ENCODE peak calls at places on chromosomes 7 and 10, in six cellular contexts. One of them, this sample, is unnamed. For H3K27me3, the result is how much of the 10 kb centered on the place peaks cover.

GRCh38 chr7:2870471-2870941 is 26.4 kb upstream of the GNA12 start:
- DNase-seq in IMR-90: peak
- DNase-seq in right lobe of liver: peak
- DNase-seq in uterus: peak
- DNase-seq in stomach: peak
- DNase-seq in heart left ventricle: peak
- DNase-seq in this sample: peak

GRCh38 chr10:104657458-104657857 is 16.4 kb downstream of the SORCS3 start:
- DNase-seq in heart left ventricle: no peak
- DNase-seq in stomach: no peak
- DNase-seq in uterus: no peak
- DNase-seq in IMR-90: no peak
- DNase-seq in right lobe of liver: no peak
- DNase-seq in this sample: no peak

GRCh38 chr10:6918305-6918704 is 338.2 kb upstream of the PRKCQ start:
- DNase-seq in IMR-90: no peak
- DNase-seq in uterus: peak
- DNase-seq in heart left ventricle: peak
- DNase-seq in stomach: peak
- DNase-seq in right lobe of liver: no peak
- DNase-seq in this sample: peak

GRCh38 chr10:43069597-43069996 is 7.3 kb upstream of the RET start:
- DNase-seq in right lobe of liver: no peak
- DNase-seq in stomach: no peak
- DNase-seq in IMR-90: no peak
- DNase-seq in heart left ventricle: no peak
- DNase-seq in uterus: no peak
- DNase-seq in this sample: no peak

GRCh38 chr7:107867858-107868466 is 23.0 kb upstream of the DLD start:
- DNase-seq in right lobe of liver: no peak
- DNase-seq in IMR-90: no peak
- DNase-seq in heart left ventricle: no peak
- DNase-seq in uterus: no peak
- DNase-seq in stomach: no peak
- DNase-seq in this sample: no peak

GRCh38 chr7:43520201-43520600 is 62.7 kb upstream of the STK17A start:
- DNase-seq in stomach: no peak
- DNase-seq in uterus: no peak
- DNase-seq in heart left ventricle: no peak
- DNase-seq in right lobe of liver: no peak
- DNase-seq in IMR-90: no peak
- DNase-seq in this sample: peak

GRCh38 chr10:13375791-13376190 is 27.7 kb upstream of the SEPHS1 start:
- DNase-seq in heart left ventricle: no peak
- DNase-seq in IMR-90: no peak
- DNase-seq in stomach: no peak
- DNase-seq in uterus: no peak
- DNase-seq in right lobe of liver: no peak
- DNase-seq in this sample: no peak

GRCh38 chr10:110670335-110670734 is 26.2 kb downstream of the RBM20 start:
- DNase-seq in stomach: no peak
- DNase-seq in heart left ventricle: no peak
- DNase-seq in uterus: no peak
- DNase-seq in IMR-90: no peak
- DNase-seq in right lobe of liver: no peak
- DNase-seq in this sample: no peak

GRCh38 chr7:99733448-99733847 is 1.5 kb downstream of the CYP3A7 start:
- DNase-seq in right lobe of liver: no peak
- DNase-seq in IMR-90: no peak
- DNase-seq in uterus: no peak
- DNase-seq in heart left ventricle: no peak
- DNase-seq in stomach: no peak
- DNase-seq in this sample: peak

GRCh38 chr7:133945497-133945896 is 181.6 kb upstream of the LRGUK start:
- DNase-seq in IMR-90: no peak
- DNase-seq in right lobe of liver: no peak
- DNase-seq in stomach: no peak
- DNase-seq in uterus: no peak
- DNase-seq in heart left ventricle: no peak
- DNase-seq in this sample: no peak

GRCh38 chr10:97367126-97367649 is 32.7 kb upstream of the FRAT2 start:
- DNase-seq in IMR-90: no peak
- DNase-seq in stomach: no peak
- DNase-seq in uterus: no peak
- DNase-seq in heart left ventricle: no peak
- DNase-seq in right lobe of liver: no peak
- DNase-seq in this sample: no peak

GRCh38 chr10:89929282-89930026 is 228.1 kb downstream of the KIF20B start:
- DNase-seq in right lobe of liver: no peak
- DNase-seq in IMR-90: no peak
- DNase-seq in uterus: no peak
- DNase-seq in heart left ventricle: no peak
- DNase-seq in stomach: no peak
- DNase-seq in this sample: no peak

GRCh38 chr7:6268909-6269306 is 3.5 kb downstream of the CYTH3 start:
- DNase-seq in stomach: peak
- DNase-seq in right lobe of liver: no peak
- DNase-seq in uterus: no peak
- DNase-seq in heart left ventricle: peak
- DNase-seq in IMR-90: no peak
- DNase-seq in this sample: no peak

GRCh38 chr7:70571403-70571911 is 560.5 kb upstream of the GALNT17 start:
- DNase-seq in IMR-90: peak
- DNase-seq in uterus: no peak
- DNase-seq in right lobe of liver: no peak
- DNase-seq in heart left ventricle: no peak
- DNase-seq in stomach: peak
- DNase-seq in this sample: no peak

GRCh38 chr7:152411389-152411788 is 24.4 kb downstream of the KMT2C start:
- DNase-seq in stomach: no peak
- DNase-seq in heart left ventricle: no peak
- DNase-seq in IMR-90: no peak
- DNase-seq in uterus: no peak
- DNase-seq in right lobe of liver: no peak
- DNase-seq in this sample: no peak

GRCh38 chr7:379456-380225 is 89.7 kb downstream of the FOXL3 start:
- DNase-seq in IMR-90: no peak
- DNase-seq in uterus: peak
- DNase-seq in stomach: peak
- DNase-seq in heart left ventricle: peak
- DNase-seq in right lobe of liver: peak
- DNase-seq in this sample: no peak

GRCh38 chr7:90391488-90391887 is 11.8 kb upstream of the CLDN12 start:
- DNase-seq in heart left ventricle: no peak
- DNase-seq in stomach: no peak
- DNase-seq in uterus: no peak
- DNase-seq in right lobe of liver: no peak
- DNase-seq in IMR-90: no peak
- DNase-seq in this sample: no peak

GRCh38 chr10:102672822-102673200 is 28.5 kb downstream of the TRIM8 start:
- DNase-seq in IMR-90: no peak
- DNase-seq in uterus: no peak
- DNase-seq in right lobe of liver: no peak
- DNase-seq in stomach: no peak
- DNase-seq in heart left ventricle: no peak
- DNase-seq in this sample: no peak

GRCh38 chr10:102670871-102671434 is 26.7 kb downstream of the TRIM8 start:
- DNase-seq in IMR-90: no peak
- DNase-seq in stomach: no peak
- DNase-seq in uterus: no peak
- DNase-seq in heart left ventricle: no peak
- DNase-seq in right lobe of liver: no peak
- DNase-seq in this sample: no peak

GRCh38 chr10:102670065-102670400 is 25.8 kb downstream of the TRIM8 start:
- DNase-seq in heart left ventricle: no peak
- DNase-seq in uterus: no peak
- DNase-seq in stomach: no peak
- DNase-seq in IMR-90: no peak
- DNase-seq in right lobe of liver: no peak
- DNase-seq in this sample: no peak

GRCh38 chr10:102668312-102669110 is 24.2 kb downstream of the TRIM8 start:
- DNase-seq in right lobe of liver: no peak
- DNase-seq in uterus: no peak
- DNase-seq in heart left ventricle: no peak
- DNase-seq in stomach: no peak
- DNase-seq in IMR-90: no peak
- DNase-seq in this sample: no peak

GRCh38 chr10:102669206-102670064 is 25.2 kb downstream of the TRIM8 start:
- DNase-seq in stomach: peak
- DNase-seq in uterus: no peak
- DNase-seq in right lobe of liver: no peak
- DNase-seq in IMR-90: peak
- DNase-seq in heart left ventricle: peak
- DNase-seq in this sample: peak
- TF ChIP-seq POLR2A in stomach: no peak
- TF ChIP-seq POLR2A in uterus: no peak
- TF ChIP-seq POLR2A in right lobe of liver: no peak
- TF ChIP-seq POLR2A in IMR-90: no peak
- TF ChIP-seq POLR2A in heart left ventricle: peak
- TF ChIP-seq POLR2A in this sample: no peak

GRCh38 chr7:143448429-143448828 is 5.2 kb downstream of the TAS2R60 start:
- DNase-seq in uterus: no peak
- DNase-seq in IMR-90: no peak
- DNase-seq in stomach: no peak
- DNase-seq in heart left ventricle: no peak
- DNase-seq in right lobe of liver: no peak
- DNase-seq in this sample: no peak
- H3K27me3 ChIP-seq in uterus: under half
- H3K27me3 ChIP-seq in IMR-90: under half
- H3K27me3 ChIP-seq in stomach: under half
- H3K27me3 ChIP-seq in heart left ventricle: under half
- H3K27me3 ChIP-seq in right lobe of liver: under half
- H3K27me3 ChIP-seq in this sample: under half

DNA sequence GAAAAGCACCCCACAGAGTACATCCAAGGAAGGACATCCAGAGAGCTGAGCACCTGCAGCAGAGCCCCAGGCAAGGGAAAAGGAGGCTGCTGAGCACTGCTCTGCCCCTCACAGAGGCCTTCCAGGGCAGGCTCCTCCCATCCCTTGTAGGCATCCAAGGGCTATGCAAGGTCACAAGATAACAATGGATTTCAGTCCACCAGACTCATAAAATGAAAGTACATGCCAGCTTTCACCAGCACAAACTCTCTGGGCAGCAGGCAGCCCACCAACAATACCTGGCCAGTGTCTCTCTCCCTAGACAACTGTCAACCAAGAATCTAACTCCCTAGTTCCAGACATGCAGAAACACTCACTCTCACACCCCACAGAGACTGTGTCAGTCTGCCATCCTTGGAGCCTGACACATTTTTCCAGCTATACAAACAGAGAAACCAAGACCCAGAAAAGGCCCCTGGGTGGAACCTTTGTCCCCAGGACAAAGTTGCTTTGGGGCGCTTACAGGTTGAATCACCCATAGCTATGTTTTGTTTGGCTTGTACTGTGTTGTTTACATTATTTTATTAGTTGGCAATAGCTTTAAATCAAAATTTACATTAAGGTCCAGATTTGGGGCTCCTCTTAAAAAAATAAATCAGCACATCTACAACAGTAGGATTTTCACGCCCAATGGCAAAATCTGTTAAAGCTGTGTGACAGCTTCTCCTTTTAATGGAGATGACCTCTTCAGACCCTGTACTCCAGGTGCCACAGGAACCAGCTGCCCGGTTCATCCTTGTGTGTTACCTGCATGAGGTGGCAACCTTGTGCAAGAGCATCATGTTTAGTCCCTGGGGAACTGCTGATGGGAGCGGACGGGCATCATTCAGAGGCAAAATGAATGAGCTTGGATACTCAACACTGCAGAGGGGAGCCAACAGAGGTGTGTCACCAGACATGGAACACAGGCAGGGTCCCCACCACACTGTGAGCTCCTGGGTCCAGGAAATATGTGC is 5.2 kb downstream of the GRID1 start:
- DNase-seq in stomach: no peak
- DNase-seq in right lobe of liver: peak
- DNase-seq in uterus: no peak
- DNase-seq in heart left ventricle: peak
- DNase-seq in IMR-90: no peak
- DNase-seq in this sample: no peak
- H3K27ac ChIP-seq in stomach: no peak
- H3K27ac ChIP-seq in right lobe of liver: no peak
- H3K27ac ChIP-seq in uterus: no peak
- H3K27ac ChIP-seq in heart left ventricle: peak
- H3K27ac ChIP-seq in IMR-90: no peak
- H3K27ac ChIP-seq in this sample: no peak

GRCh38 chr7:78020874-78021249 is 222.3 kb downstream of the PHTF2 start:
- DNase-seq in IMR-90: no peak
- DNase-seq in right lobe of liver: no peak
- DNase-seq in uterus: no peak
- DNase-seq in heart left ventricle: no peak
- DNase-seq in stomach: no peak
- DNase-seq in this sample: no peak
- TF ChIP-seq POLR2A in IMR-90: no peak
- TF ChIP-seq POLR2A in right lobe of liver: no peak
- TF ChIP-seq POLR2A in uterus: no peak
- TF ChIP-seq POLR2A in heart left ventricle: no peak
- TF ChIP-seq POLR2A in stomach: no peak
- TF ChIP-seq POLR2A in this sample: no peak

DNA sequence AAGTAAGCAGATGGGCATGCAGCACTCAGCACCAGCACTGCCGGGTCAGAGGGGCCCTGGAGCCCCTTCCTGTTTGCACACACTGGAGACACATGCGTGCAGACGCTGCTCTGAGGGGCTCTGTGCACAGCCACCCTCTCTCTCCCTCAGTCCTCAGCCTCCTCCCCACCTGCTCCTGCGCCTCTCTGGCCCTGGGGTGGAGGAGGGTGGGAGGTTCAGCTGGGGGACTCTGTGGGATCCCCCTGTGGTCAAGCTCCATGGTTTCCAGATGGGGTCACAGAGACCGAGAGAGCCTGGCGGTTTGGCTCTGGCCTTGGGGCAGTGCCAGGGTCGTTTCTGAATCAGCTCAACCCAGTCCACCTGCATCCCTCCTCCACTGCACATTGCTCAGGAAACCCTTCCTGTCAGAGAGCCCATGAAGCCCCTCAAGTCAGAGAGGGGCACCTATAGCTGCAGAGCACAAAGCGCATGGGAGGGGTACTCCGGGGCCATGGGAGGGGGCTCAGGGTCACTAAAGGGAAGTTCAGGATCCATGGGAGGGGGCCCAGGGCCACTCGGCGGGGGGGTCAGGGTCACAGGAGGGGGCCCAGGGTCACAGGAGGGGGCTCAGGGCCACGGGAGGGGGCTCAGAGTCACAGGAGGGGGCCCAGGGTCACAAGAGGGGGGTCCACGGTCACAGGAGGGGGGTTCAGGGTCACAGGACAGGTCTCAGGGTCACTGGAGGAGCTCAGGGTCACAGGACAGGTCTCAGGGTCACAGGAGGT is 161.7 kb downstream of the ADARB2 start:
- DNase-seq in stomach: no peak
- DNase-seq in IMR-90: no peak
- DNase-seq in right lobe of liver: peak
- DNase-seq in heart left ventricle: no peak
- DNase-seq in uterus: no peak
- DNase-seq in this sample: no peak
- H3K27me3 ChIP-seq in stomach: under half
- H3K27me3 ChIP-seq in IMR-90: under half
- H3K27me3 ChIP-seq in right lobe of liver: under half
- H3K27me3 ChIP-seq in heart left ventricle: under half
- H3K27me3 ChIP-seq in uterus: under half
- H3K27me3 ChIP-seq in this sample: under half

GRCh38 chr7:101857358-101857794 is 40.0 kb downstream of the CUX1 start:
- DNase-seq in stomach: no peak
- DNase-seq in IMR-90: no peak
- DNase-seq in heart left ventricle: no peak
- DNase-seq in uterus: no peak
- DNase-seq in right lobe of liver: no peak
- DNase-seq in this sample: no peak
- H3K27ac ChIP-seq in stomach: peak
- H3K27ac ChIP-seq in IMR-90: no peak
- H3K27ac ChIP-seq in heart left ventricle: peak
- H3K27ac ChIP-seq in uterus: peak
- H3K27ac ChIP-seq in right lobe of liver: peak
- H3K27ac ChIP-seq in this sample: peak